ENCODE peak calls at places on chromosomes 2 and 18, in seven cellular contexts. J is dorsolateral prefrontal cortex, K is neuronal stem cell, W is Peyer's patch, Y is uterus, A is heart right ventricle, V is GM12878. C is an unnamed sample.

GRCh38 chr2:47218066-47218581 is 63.0 kb upstream of the STPG4 start:
- DNase-seq in K (no peak), W (peak; percentile 57), A (no peak), Y (peak; percentile 64), V (no peak), J (no peak), C (no peak)

GRCh38 chr2:202695166-202695565 is 60.4 kb downstream of the FAM117B start:
- DNase-seq in A (no peak), J (no peak), W (no peak), V (no peak), Y (no peak), K (no peak), C (no peak)

GRCh38 chr18:79195716-79196683 is 126.8 kb downstream of the ATP9B start:
- DNase-seq in A (no peak), J (no peak), Y (no peak), V (no peak), K (no peak), W (no peak), C (no peak)

GRCh38 chr2:43605079-43605655 is 9.3 kb upstream of the THADA start:
- DNase-seq in K (peak; percentile 18), V (no peak), W (no peak), A (no peak), J (peak; percentile 46), Y (no peak), C (no peak)

GRCh38 chr2:154827286-154827685 is 128.8 kb downstream of the KCNJ3 start:
- DNase-seq in V (no peak), K (no peak), W (no peak), Y (no peak), J (no peak), A (no peak), C (no peak)

GRCh38 chr2:96665083-96665569 is 22.6 kb downstream of the FER1L5 start:
- DNase-seq in Y (peak; percentile 71), A (no peak), V (no peak), K (no peak), W (peak; percentile 44), J (no peak), C (no peak)

GRCh38 chr2:10083692-10084566 is 3.7 kb upstream of the CYS1 start:
- DNase-seq in W (no peak), V (peak; percentile 65), K (no peak), Y (no peak), J (no peak), A (no peak), C (no peak)

GRCh38 chr2:9405636-9406035 is 17.7 kb downstream of the ITGB1BP1 start:
- DNase-seq in V (no peak), J (no peak), A (no peak), K (no peak), W (no peak), Y (peak; percentile 11), C (no peak)

GRCh38 chr2:70248810-70249438 is 496 bp upstream of the TIA1 start:
- DNase-seq in W (peak; percentile 96), V (no peak), A (no peak), K (peak; percentile 89), Y (peak; percentile 93), J (peak; percentile 85), C (peak; percentile 84)

GRCh38 chr18:25453556-25454269 is 101.7 kb upstream of the ZNF521 start:
- DNase-seq in V (no peak), Y (no peak), J (no peak), K (no peak), A (no peak), W (no peak), C (no peak)

GRCh38 chr2:236859896-236860295 is 225.8 kb upstream of the COPS8 start:
- DNase-seq in J (no peak), K (no peak), Y (no peak), V (no peak), W (no peak), A (no peak), C (no peak)

GRCh38 chr18:57837917-57838548 is 34.9 kb upstream of the ATP8B1 start:
- DNase-seq in V (peak; percentile 91), A (no peak), K (no peak), W (no peak), J (no peak), Y (no peak), C (no peak)

GRCh38 chr2:84830095-84830494 is 50.8 kb downstream of the TRABD2A start:
- DNase-seq in V (no peak), A (peak; percentile 46), Y (no peak), W (peak; percentile 60), K (no peak), J (no peak), C (no peak)

GRCh38 chr2:227856697-227857096 is 14.7 kb upstream of the DAW1 start:
- DNase-seq in V (no peak), J (no peak), A (no peak), W (no peak), K (no peak), Y (no peak), C (no peak)

GRCh38 chr18:63994783-63995399 is 25.0 kb downstream of the SERPINB8 start:
- DNase-seq in J (peak; percentile 32), K (peak; percentile 39), V (no peak), W (peak; percentile 79), A (no peak), Y (no peak), C (peak; percentile 50)

GRCh38 chr2:61460168-61460567 is 10.7 kb downstream of the USP34 start:
- DNase-seq in W (no peak), K (no peak), V (no peak), J (no peak), Y (no peak), A (no peak), C (no peak)

GRCh38 chr2:70672990-70673647 is 94.9 kb downstream of the ADD2 start:
- DNase-seq in K (no peak), V (no peak), J (no peak), A (no peak), Y (no peak), W (no peak), C (no peak)

GRCh38 chr2:46829240-46829970 is 86.2 kb downstream of the MCFD2 start:
- DNase-seq in V (no peak), W (no peak), Y (no peak), J (no peak), A (no peak), K (no peak), C (no peak)

GRCh38 chr2:219578811-219579210 is 6.7 kb downstream of the INHA start:
- DNase-seq in V (no peak), J (no peak), Y (no peak), K (no peak), W (no peak), A (no peak), C (no peak)

GRCh38 chr2:127810156-127810636 is 775 bp downstream of the WDR33 start:
- DNase-seq in W (no peak), K (peak; percentile 15), A (no peak), V (no peak), J (no peak), Y (no peak), C (no peak)

GRCh38 chr2:96391153-96391827 is 55.7 kb downstream of the NCAPH start:
- DNase-seq in A (no peak), J (no peak), V (no peak), Y (no peak), W (no peak), K (no peak), C (no peak)

GRCh38 chr2:196170202-196170680 is 1.1 kb downstream of the STK17B start:
- DNase-seq in W (peak; percentile 84), J (no peak), K (no peak), V (no peak), A (no peak), Y (no peak), C (no peak)

GRCh38 chr18:44828080-44828479 is 147.4 kb downstream of the SETBP1 start:
- DNase-seq in A (no peak), K (no peak), J (no peak), W (no peak), Y (no peak), V (no peak), C (no peak)

DNA sequence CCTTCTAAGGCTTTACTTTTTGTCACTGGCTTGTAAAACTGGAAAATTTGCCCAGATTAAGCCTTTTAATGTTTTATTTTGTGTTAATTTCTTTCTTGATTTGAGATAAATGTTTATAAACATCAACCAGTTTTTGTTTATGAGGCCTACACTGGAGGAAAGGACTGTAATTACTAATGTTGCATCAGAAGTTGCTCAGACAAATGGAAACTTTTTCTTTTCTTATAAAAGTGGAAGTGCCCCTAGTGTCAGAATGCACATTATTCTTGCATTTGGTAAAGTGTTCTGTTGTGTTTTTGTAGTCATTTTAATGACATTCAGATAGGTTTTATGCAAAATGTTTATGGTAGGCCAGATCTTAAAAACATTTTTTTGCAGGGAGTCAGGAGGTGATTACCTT is 25.3 kb downstream of the LCLAT1 start:
- DNase-seq in K (no peak), W (no peak), J (no peak), A (no peak), Y (no peak), V (no peak), C (no peak)
- H3K27ac ChIP-seq in K (no peak overlapping the region), W (no peak overlapping the region), J (no peak overlapping the region), A (no peak overlapping the region), Y (no peak overlapping the region), V (peak overlapping the region; percentile 13), C (no peak overlapping the region)

GRCh38 chr2:26653207-26654060 is 12.3 kb upstream of the CIB4 start:
- DNase-seq in V (no peak), J (no peak), W (peak; percentile 30), A (no peak), K (no peak), Y (no peak), C (no peak)
- H3K27ac ChIP-seq in V (no peak overlapping the region), J (no peak overlapping the region), W (peak overlapping the region; percentile 13), A (no peak overlapping the region), K (no peak overlapping the region), Y (no peak overlapping the region), C (no peak overlapping the region)

DNA sequence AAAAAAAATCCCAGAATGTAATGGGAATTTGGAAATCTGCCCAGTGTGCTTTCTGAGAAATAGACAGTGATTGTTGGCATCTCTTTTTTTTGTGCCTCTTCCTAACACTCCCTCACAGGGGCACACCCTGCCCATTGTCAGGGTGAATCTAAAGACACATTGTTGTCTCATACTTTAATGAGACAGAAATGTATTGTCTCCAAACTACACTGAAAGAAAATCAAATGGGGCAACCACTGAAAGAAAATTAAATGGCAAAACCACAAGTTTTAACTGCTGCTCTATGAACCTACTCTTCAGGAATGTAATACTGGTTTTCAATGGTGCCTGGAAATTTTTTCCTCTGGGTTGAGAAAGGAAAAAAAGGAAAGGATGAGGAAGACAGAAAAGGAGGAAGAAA is 43.2 kb upstream of the GLS start:
- DNase-seq in K (no peak), W (no peak), Y (no peak), V (no peak), J (no peak), A (no peak), C (no peak)
- H3K27ac ChIP-seq in K (no peak overlapping the region), W (no peak overlapping the region), Y (no peak overlapping the region), V (no peak overlapping the region), J (no peak overlapping the region), A (no peak overlapping the region), C (no peak overlapping the region)

DNA sequence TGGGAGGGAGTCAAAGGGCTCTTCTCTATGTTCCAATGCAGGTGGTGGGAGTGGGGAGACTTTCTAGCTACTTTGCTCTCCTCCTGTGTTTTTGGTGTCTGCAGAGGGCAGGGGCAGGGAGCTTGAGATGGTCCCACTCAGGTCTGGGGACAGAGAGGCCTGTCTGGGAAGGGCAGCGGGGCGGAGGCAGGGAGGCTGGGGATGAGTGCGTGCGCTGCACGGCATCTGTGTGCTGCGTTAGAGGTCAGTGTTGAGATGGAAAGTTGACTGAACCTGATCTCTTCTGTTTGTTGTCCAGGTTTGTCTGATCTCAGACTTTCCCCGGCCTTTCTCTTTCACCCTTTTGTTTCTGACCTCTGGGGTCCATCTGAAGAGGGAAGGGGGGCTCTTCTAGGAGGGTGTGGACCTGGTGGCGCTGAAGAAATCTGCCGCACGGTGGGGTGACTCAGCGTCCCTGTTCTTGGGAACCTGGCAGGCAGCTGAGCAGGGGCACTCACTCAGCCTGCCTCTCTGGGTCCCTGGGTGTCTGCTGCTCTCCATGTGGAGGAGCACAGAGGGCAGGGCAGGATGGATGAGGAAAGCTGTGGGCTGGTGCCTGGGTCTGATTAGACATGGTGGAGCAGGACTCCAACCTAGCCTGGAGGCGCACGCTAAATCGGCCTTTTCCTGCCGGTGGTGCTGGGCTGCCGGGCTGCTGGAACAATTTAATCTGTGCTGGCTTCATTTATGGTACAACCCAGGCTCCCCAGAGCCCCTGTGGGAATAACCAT is 24.1 kb downstream of the IGFBP2 start:
- DNase-seq in W (no peak), A (no peak), K (no peak), Y (no peak), V (no peak), J (no peak), C (no peak)
- H3K27ac ChIP-seq in W (no peak overlapping the region), A (no peak overlapping the region), K (no peak overlapping the region), Y (no peak overlapping the region), V (no peak overlapping the region), J (no peak overlapping the region), C (no peak overlapping the region)

C was measured in caudate nucleus.